ENCODE peak calls at places on chromosome 4, in ten cellular contexts. F, O, R, X, P, V, Z, Y, S and C are unnamed samples.

GRCh38 chr4:115548123-115548522 is 434.7 kb upstream of the NDST4 start:
- DNase-seq in F (no peak), O (no peak), R (no peak), X (no peak), P (no peak), V (no peak), Z (no peak), Y (no peak), S (no peak), C (no peak)

GRCh38 chr4:170007113-170007512 is 19.1 kb downstream of the MFAP3L start:
- DNase-seq in F (no peak), O (no peak), R (no peak), X (no peak), P (no peak), V (no peak), Z (peak; percentile 87), Y (no peak), S (no peak), C (no peak)

GRCh38 chr4:4860803-4861591 is 1.5 kb downstream of the MSX1 start:
- DNase-seq in F (peak; percentile 50), O (no peak), R (no peak), X (no peak), P (no peak), V (no peak), Z (no peak), Y (peak; percentile 51), S (no peak), C (no peak)

GRCh38 chr4:128782875-128783614 is 26.5 kb upstream of the JADE1 start:
- DNase-seq in F (no peak), O (no peak), R (no peak), X (peak; percentile 17), P (no peak), V (no peak), Z (peak; percentile 6), Y (no peak), S (no peak), C (no peak)

GRCh38 chr4:74583066-74583700 is 138.2 kb downstream of the AREG start:
- DNase-seq in F (no peak), O (no peak), R (no peak), X (no peak), P (no peak), V (no peak), Z (no peak), Y (no peak), S (no peak), C (no peak)

GRCh38 chr4:180665481-180665880 is 1577.7 kb upstream of the TENM3 start:
- DNase-seq in F (no peak), O (no peak), R (no peak), X (no peak), P (no peak), V (no peak), Z (no peak), Y (no peak), S (no peak), C (no peak)

GRCh38 chr4:83110970-83111369 is 3.6 kb downstream of the PLAC8 start:
- DNase-seq in F (no peak), O (no peak), R (no peak), X (no peak), P (no peak), V (no peak), Z (peak; percentile 31), Y (no peak), S (no peak), C (no peak)

GRCh38 chr4:3436798-3437581 is 4.8 kb upstream of the HGFAC start:
- DNase-seq in F (no peak), O (peak; percentile 86), R (no peak), X (peak; percentile 53), P (peak; percentile 62), V (no peak), Z (no peak), Y (peak; percentile 46), S (no peak), C (no peak)

DNA sequence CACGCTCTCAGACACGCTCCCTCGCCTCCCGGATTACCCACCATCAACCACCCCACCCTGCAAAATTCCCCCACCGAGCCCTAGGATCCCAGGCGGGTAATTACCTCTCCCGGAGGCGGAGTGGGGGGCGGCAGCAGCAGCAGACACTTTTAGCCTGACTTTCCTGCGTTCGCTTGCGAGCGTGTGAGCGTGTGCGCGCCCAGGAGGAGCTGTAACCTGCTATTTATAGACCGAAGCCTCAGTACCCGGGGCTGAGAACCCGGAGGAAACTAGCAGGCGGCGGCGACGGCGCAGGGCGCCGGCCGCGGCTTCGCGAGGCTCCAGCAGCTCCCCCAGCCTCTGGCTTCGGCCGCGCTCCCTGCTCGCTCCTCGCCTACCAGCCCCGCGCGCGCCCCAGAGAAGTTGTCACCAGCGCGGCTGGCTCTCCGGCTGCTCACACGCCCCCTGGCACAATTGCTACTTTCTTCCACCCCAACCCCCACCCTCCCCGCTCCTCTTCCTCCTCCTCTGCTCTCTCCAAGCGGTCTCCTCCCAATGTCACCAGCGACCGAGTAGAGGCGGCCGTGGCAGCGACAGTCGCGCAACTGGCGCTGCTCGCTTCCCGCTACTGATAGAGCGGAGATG is at the start of gene INPP4B:
- DNase-seq in F (peak; percentile 65), O (peak; percentile 55), R (peak; percentile 76), X (no peak), P (peak; percentile 13), V (peak; percentile 33), Z (no peak), Y (peak; percentile 42), S (no peak), C (no peak)
- TF ChIP-seq POLR2A in F (peak; percentile 65), O (no peak), R (no peak), X (no peak), P (no peak), V (no peak), Z (no peak), Y (no peak), S (no peak), C (no peak)

GRCh38 chr4:153348006-153348405 is 3.5 kb downstream of the MND1 start:
- DNase-seq in F (no peak), O (no peak), R (no peak), X (no peak), P (no peak), V (no peak), Z (no peak), Y (no peak), S (no peak), C (no peak)

GRCh38 chr4:153346031-153346430 is 1.5 kb downstream of the MND1 start:
- DNase-seq in F (no peak), O (no peak), R (no peak), X (no peak), P (no peak), V (no peak), Z (no peak), Y (no peak), S (no peak), C (no peak)

GRCh38 chr4:153345011-153345981 is 808 bp downstream of the MND1 start:
- DNase-seq in F (no peak), O (peak; percentile 34), R (peak; percentile 79), X (no peak), P (peak; percentile 21), V (peak; percentile 50), Z (peak; percentile 82), Y (peak; percentile 66), S (peak; percentile 63), C (no peak)

GRCh38 chr4:153347117-153347516 is 2.6 kb downstream of the MND1 start:
- DNase-seq in F (no peak), O (no peak), R (no peak), X (no peak), P (no peak), V (no peak), Z (no peak), Y (no peak), S (no peak), C (no peak)

DNA sequence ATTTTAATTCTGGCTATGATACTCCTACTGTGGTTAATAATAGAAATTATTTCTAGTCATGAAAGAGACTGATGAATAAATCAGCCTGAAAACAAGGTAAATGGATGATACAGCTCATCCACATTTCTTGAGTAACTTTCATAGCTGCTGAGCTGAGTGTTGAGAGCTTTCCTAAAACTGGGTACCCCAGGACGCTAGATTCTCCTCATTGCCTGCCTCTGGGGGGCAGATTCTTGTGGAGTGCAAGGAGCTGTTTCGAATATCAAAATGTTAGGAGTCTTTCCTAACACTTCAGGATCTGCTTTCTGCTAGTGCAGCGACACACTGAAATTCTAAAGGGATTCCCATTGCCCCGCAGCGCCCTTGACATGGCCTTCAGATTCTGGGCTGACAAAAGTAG is 2.1 kb downstream of the MND1 start:
- DNase-seq in F (no peak), O (no peak), R (no peak), X (no peak), P (no peak), V (no peak), Z (peak; percentile 39), Y (no peak), S (no peak), C (no peak)
- TF ChIP-seq CTCF in F (no peak), O (no peak), R (no peak), X (no peak), P (no peak), V (no peak), Z (peak; percentile 20), Y (no peak), S (no peak), C (no peak)

GRCh38 chr4:122150896-122151295 is 1.2 kb upstream of the BLTP1 start:
- DNase-seq in F (no peak), O (no peak), R (no peak), X (no peak), P (no peak), V (no peak), Z (peak; percentile 11), Y (no peak), S (no peak), C (no peak)

GRCh38 chr4:122146652-122147051 is 5.5 kb upstream of the BLTP1 start:
- DNase-seq in F (no peak), O (no peak), R (no peak), X (no peak), P (no peak), V (no peak), Z (no peak), Y (no peak), S (no peak), C (no peak)

GRCh38 chr4:122152699-122153328 is 683 bp downstream of the BLTP1 start:
- DNase-seq in F (peak; percentile 34), O (peak; percentile 41), R (peak; percentile 89), X (no peak), P (no peak), V (peak; percentile 47), Z (peak; percentile 69), Y (peak; percentile 50), S (peak; percentile 65), C (no peak)

GRCh38 chr4:122156819-122157218 is 4.7 kb downstream of the BLTP1 start:
- DNase-seq in F (no peak), O (no peak), R (no peak), X (no peak), P (no peak), V (no peak), Z (peak; percentile 12), Y (no peak), S (no peak), C (no peak)

GRCh38 chr4:122151982-122152698 is at the start of gene BLTP1:
- DNase-seq in F (peak; percentile 94), O (peak; percentile 90), R (peak; percentile 97), X (peak; percentile 81), P (peak; percentile 57), V (peak; percentile 93), Z (peak; percentile 87), Y (peak; percentile 89), S (peak; percentile 93), C (peak; percentile 88)
- TF ChIP-seq POLR2A in F (peak; percentile 74), O (peak; percentile 45), R (peak; percentile 27), X (no peak), P (peak; percentile 60), V (peak; percentile 20), Z (peak; percentile 77), Y (peak; percentile 80), S (no peak), C (no peak)

GRCh38 chr4:53315300-53315699 is 50.6 kb downstream of the SCFD2 start:
- DNase-seq in F (no peak), O (no peak), R (no peak), X (no peak), P (no peak), V (peak; percentile 18), Z (no peak), Y (no peak), S (no peak), C (no peak)

GRCh38 chr4:53309321-53310020 is 56.4 kb downstream of the SCFD2 start:
- DNase-seq in F (no peak), O (no peak), R (no peak), X (no peak), P (no peak), V (no peak), Z (no peak), Y (no peak), S (no peak), C (no peak)

GRCh38 chr4:53307819-53308773 is 57.8 kb downstream of the SCFD2 start:
- DNase-seq in F (no peak), O (no peak), R (no peak), X (no peak), P (no peak), V (no peak), Z (peak; percentile 42), Y (peak; percentile 12), S (no peak), C (no peak)

GRCh38 chr4:53314257-53314656 is 51.6 kb downstream of the SCFD2 start:
- DNase-seq in F (no peak), O (no peak), R (no peak), X (no peak), P (no peak), V (no peak), Z (no peak), Y (no peak), S (no peak), C (no peak)

GRCh38 chr4:53313510-53313909 is 52.4 kb downstream of the SCFD2 start:
- DNase-seq in F (no peak), O (no peak), R (no peak), X (no peak), P (no peak), V (peak; percentile 21), Z (peak; percentile 37), Y (no peak), S (no peak), C (no peak)
- TF ChIP-seq CTCF in F (no peak), O (no peak), R (no peak), X (no peak), P (peak; percentile 19), V (no peak), Z (peak; percentile 5), Y (no peak), S (no peak), C (no peak)